ENCODE peak calls at places on chromosome 21, in seven cellular contexts. W is GM12878, V is K562, J is PC-9, T is fibroblast of lung, G is GM23248, O is hepatocyte. A is an unnamed sample.

GRCh38 chr21:26136686-26137085 is 33.9 kb downstream of the APP start:
- DNase-seq in W (peak; percentile 41), V (no peak), J (no peak), T (peak; percentile 51), G (no peak), O (no peak), A (no peak)

GRCh38 chr21:18370292-18370691 is 33.3 kb downstream of the TMPRSS15 start:
- DNase-seq in W (no peak), V (no peak), J (no peak), T (no peak), G (no peak), O (no peak), A (no peak)

GRCh38 chr21:27802816-27803475 is 836.1 kb upstream of the ADAMTS5 start:
- DNase-seq in W (no peak), V (peak; percentile 32), J (no peak), T (no peak), G (peak; percentile 64), O (peak; percentile 60), A (peak; percentile 82)

GRCh38 chr21:28396421-28396820 is 596.3 kb downstream of the LTN1 start:
- DNase-seq in W (no peak), V (no peak), J (no peak), T (no peak), G (no peak), O (no peak), A (no peak)

GRCh38 chr21:32413697-32414578 is 1.4 kb downstream of the EVA1C start:
- DNase-seq in W (no peak), V (no peak), J (no peak), T (peak; percentile 62), G (peak; percentile 37), O (no peak), A (no peak)

GRCh38 chr21:36350282-36350910 is 30.4 kb downstream of the MORC3 start:
- DNase-seq in W (no peak), V (no peak), J (no peak), T (peak; percentile 74), G (peak; percentile 69), O (no peak), A (no peak)

GRCh38 chr21:17688912-17689874 is 76.5 kb upstream of the BTG3 start:
- DNase-seq in W (no peak), V (peak; percentile 44), J (peak; percentile 90), T (peak; percentile 67), G (no peak), O (peak; percentile 55), A (peak; percentile 33)

GRCh38 chr21:32315511-32316362 is 17.1 kb downstream of the MRAP start:
- DNase-seq in W (no peak), V (no peak), J (no peak), T (no peak), G (no peak), O (no peak), A (no peak)

GRCh38 chr21:24844672-24845071 is 762.6 kb downstream of the MRPL39 start:
- DNase-seq in W (no peak), V (no peak), J (no peak), T (no peak), G (no peak), O (no peak), A (no peak)

GRCh38 chr21:14482165-14482564 is 64.0 kb downstream of the SAMSN1 start:
- DNase-seq in W (no peak), V (no peak), J (no peak), T (no peak), G (no peak), O (no peak), A (no peak)

GRCh38 chr21:27258222-27258621 is 291.3 kb upstream of the ADAMTS5 start:
- DNase-seq in W (no peak), V (no peak), J (no peak), T (no peak), G (no peak), O (no peak), A (no peak)

GRCh38 chr21:25907573-25908275 is 173.0 kb downstream of the GABPA start:
- DNase-seq in W (no peak), V (no peak), J (no peak), T (peak; percentile 26), G (no peak), O (no peak), A (no peak)

GRCh38 chr21:25733859-25734653 is 648 bp downstream of the ATP5PF start:
- DNase-seq in W (no peak), V (peak; percentile 65), J (no peak), T (peak; percentile 48), G (peak; percentile 75), O (peak; percentile 63), A (peak; percentile 6)

GRCh38 chr21:32094792-32095191 is 184.1 kb downstream of the MIS18A start:
- DNase-seq in W (no peak), V (no peak), J (no peak), T (peak; percentile 16), G (peak; percentile 62), O (no peak), A (peak; percentile 60)

GRCh38 chr21:38787461-38788274 is 18.1 kb upstream of the ETS2 start:
- DNase-seq in W (no peak), V (peak; percentile 88), J (peak; percentile 82), T (peak; percentile 89), G (peak; percentile 76), O (peak; percentile 92), A (peak; percentile 37)

GRCh38 chr21:42847726-42848125 is 31.6 kb downstream of the WDR4 start:
- DNase-seq in W (no peak), V (no peak), J (no peak), T (no peak), G (no peak), O (no peak), A (no peak)

GRCh38 chr21:42845296-42845965 is 33.9 kb downstream of the WDR4 start:
- DNase-seq in W (no peak), V (no peak), J (no peak), T (peak; percentile 32), G (no peak), O (no peak), A (no peak)

GRCh38 chr21:42848932-42849758 is 30.2 kb downstream of the WDR4 start:
- DNase-seq in W (no peak), V (no peak), J (no peak), T (no peak), G (no peak), O (no peak), A (no peak)

GRCh38 chr21:42846221-42846620 is 33.1 kb downstream of the WDR4 start:
- DNase-seq in W (no peak), V (no peak), J (no peak), T (no peak), G (no peak), O (no peak), A (no peak)

DNA sequence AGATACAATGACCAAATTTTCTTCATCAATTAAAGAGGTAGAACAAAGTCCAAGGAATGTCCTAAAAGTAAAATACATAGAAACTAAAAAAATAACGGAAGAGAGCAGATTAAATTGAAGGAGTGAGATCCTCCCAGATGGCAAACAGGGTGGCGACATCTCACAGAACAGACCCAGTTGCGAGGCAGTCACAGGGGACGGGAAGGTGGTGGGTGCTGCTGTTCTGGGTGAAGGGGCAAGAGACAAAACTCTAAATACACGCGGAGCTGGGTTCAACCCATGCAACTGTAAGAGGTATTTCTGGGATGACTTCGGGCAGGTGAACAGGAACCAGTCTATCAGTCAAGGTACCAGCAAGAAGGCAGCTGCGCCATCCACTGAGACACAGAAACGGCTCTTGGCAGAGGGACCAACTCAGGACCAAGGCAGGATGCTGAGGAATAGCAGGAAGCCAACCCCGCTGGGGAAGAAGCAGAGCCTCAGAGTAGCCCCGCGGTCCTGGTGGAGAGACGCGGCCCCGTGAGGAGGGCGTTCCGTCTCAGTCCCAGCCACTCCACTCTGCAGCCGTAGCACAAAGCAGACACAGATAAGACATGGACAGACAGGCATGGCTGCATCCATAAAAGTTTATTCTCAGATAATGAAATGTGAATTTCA is 32.2 kb downstream of the WDR4 start:
- DNase-seq in W (no peak), V (no peak), J (no peak), T (no peak), G (no peak), O (no peak), A (no peak)
- H4K20me1 ChIP-seq in W (no peaks in the 10 kb centered on the region), V (peaks cover 20% of the 10 kb centered on the region), J (peaks cover 15% of the 10 kb centered on the region), T (no peaks in the 10 kb centered on the region), G (no peaks in the 10 kb centered on the region), O (no peaks in the 10 kb centered on the region), A (peaks cover 32% of the 10 kb centered on the region)

GRCh38 chr21:15743593-15743992 is 13.8 kb downstream of the USP25 start:
- DNase-seq in W (no peak), V (peak; percentile 67), J (no peak), T (no peak), G (no peak), O (no peak), A (no peak)

GRCh38 chr21:15742694-15743093 is 12.9 kb downstream of the USP25 start:
- DNase-seq in W (no peak), V (no peak), J (no peak), T (no peak), G (no peak), O (no peak), A (no peak)

GRCh38 chr21:15741510-15741909 is 11.7 kb downstream of the USP25 start:
- DNase-seq in W (no peak), V (no peak), J (no peak), T (peak; percentile 79), G (peak; percentile 60), O (no peak), A (no peak)

GRCh38 chr21:15742052-15742451 is 12.3 kb downstream of the USP25 start:
- DNase-seq in W (no peak), V (peak; percentile 72), J (no peak), T (peak; percentile 25), G (no peak), O (no peak), A (no peak)

DNA sequence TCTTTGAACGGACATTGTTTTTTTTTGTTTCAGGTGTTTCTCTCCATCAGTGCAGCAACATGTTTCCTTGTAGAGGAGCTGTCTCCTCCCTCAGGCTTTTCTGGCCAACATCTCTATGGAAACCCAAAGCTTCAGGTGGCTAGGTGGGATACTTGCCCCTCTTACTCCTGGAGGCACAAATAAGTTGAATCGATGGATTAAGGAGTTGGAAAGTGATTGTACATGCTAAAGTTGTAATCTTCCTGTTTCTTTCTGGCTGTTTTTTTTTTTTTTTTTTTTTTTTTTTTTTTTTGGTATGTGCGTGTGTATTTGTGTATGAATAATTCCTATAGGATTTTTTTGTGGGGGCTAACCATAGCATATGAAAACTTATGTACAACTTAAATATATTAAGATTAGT is 10.6 kb downstream of the USP25 start:
- DNase-seq in W (no peak), V (no peak), J (no peak), T (no peak), G (no peak), O (no peak), A (no peak)
- H4K20me1 ChIP-seq in W (no peaks in the 10 kb centered on the region), V (peaks cover 14% of the 10 kb centered on the region), J (peaks cover 10% of the 10 kb centered on the region), T (no peaks in the 10 kb centered on the region), G (peaks cover 26% of the 10 kb centered on the region), O (peaks cover 63% of the 10 kb centered on the region), A (peaks cover 20% of the 10 kb centered on the region)

DNA sequence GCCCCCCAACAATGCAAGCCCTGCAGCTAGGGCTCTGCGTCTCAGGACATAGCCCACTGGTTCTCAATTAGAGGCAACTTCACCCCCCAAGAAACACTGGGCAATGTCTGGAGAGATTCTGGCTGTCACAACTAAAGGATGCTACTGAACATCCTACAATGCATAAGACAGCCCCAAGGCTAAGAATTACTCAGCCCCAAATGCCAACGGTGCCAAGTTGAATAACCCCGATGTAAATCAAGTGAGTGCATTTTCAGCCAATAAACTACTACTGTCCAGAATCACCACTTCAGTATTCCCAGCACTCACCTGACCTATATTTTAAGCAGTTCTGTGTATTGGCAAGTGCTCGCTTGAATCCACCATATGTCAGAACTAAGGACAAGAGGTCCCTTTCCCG is 6.9 kb downstream of the RIPK4 start:
- DNase-seq in W (no peak), V (no peak), J (no peak), T (no peak), G (no peak), O (no peak), A (no peak)
- H4K20me1 ChIP-seq in W (no peaks in the 10 kb centered on the region), V (peaks cover 12% of the 10 kb centered on the region), J (peaks cover 82% of the 10 kb centered on the region), T (no peaks in the 10 kb centered on the region), G (no peaks in the 10 kb centered on the region), O (peaks cover 97% of the 10 kb centered on the region), A (peaks cover 16% of the 10 kb centered on the region)

GRCh38 chr21:45420623-45421041 is 15.7 kb downstream of the COL18A1 start:
- DNase-seq in W (no peak), V (no peak), J (peak; percentile 43), T (peak; percentile 40), G (no peak), O (peak; percentile 70), A (no peak)
- H4K20me1 ChIP-seq in W (no peaks in the 10 kb centered on the region), V (peaks cover 45% of the 10 kb centered on the region), J (no peaks in the 10 kb centered on the region), T (no peaks in the 10 kb centered on the region), G (no peaks in the 10 kb centered on the region), O (no peaks in the 10 kb centered on the region), A (peaks cover 17% of the 10 kb centered on the region)

A was measured in GM23338.